ENCODE peak calls at places on chromosome 16, in eight cellular contexts. Z is nephron progenitor cell; M is PC-3; X is fibroblast of the aortic adventitia; N is effector memory CD8-positive, alpha-beta T cell; F is activated gamma-delta T cell; A is stimulated activated CD4-positive, alpha-beta T cell treated with anti-CD3 and anti-CD28 coated beads, Interleukin-15, amount 100 ng/mL, for 1 hour; Q is GM10248. B is an unnamed sample.

GRCh38 chr16:82088483-82088882 is 53.4 kb downstream of the HSD17B2 start:
- DNase-seq in A (no peak), F (no peak), X (no peak), Z (no peak), M (no peak), N (no peak), Q (no peak), B (no peak)

GRCh38 chr16:26667271-26667703 is 399.4 kb upstream of the C16orf82 start:
- DNase-seq in X (no peak), N (no peak), M (no peak), F (no peak), A (no peak), Z (peak), Q (no peak), B (no peak)

GRCh38 chr16:3306078-3306477 is 781 bp downstream of the ZNF75A start:
- DNase-seq in F (no peak), N (no peak), X (no peak), M (no peak), A (no peak), Z (no peak), Q (no peak), B (no peak)

GRCh38 chr16:77330332-77331043 is 104.3 kb downstream of the ADAMTS18 start:
- DNase-seq in X (no peak), Q (no peak), A (no peak), N (no peak), F (no peak), Z (no peak), M (no peak), B (no peak)

GRCh38 chr16:66927918-66928649 is 2.7 kb upstream of the RRAD start:
- DNase-seq in Z (no peak), A (no peak), F (no peak), X (no peak), M (no peak), N (no peak), Q (no peak), B (no peak)

GRCh38 chr16:83040174-83040573 is 413.4 kb downstream of the CDH13 start:
- DNase-seq in M (no peak), F (no peak), A (no peak), N (no peak), Q (no peak), Z (no peak), X (no peak), B (no peak)

GRCh38 chr16:593406-593805 is 3.5 kb downstream of the RAB40C start:
- DNase-seq in Z (no peak), Q (no peak), M (peak), A (no peak), X (no peak), F (no peak), N (no peak), B (no peak)

GRCh38 chr16:79677799-79678525 is 77.4 kb upstream of the MAF start:
- DNase-seq in M (no peak), A (no peak), F (no peak), N (no peak), Q (no peak), Z (no peak), X (no peak), B (no peak)

GRCh38 chr16:78695371-78695770 is 595.9 kb downstream of the WWOX start:
- DNase-seq in M (no peak), Z (no peak), Q (no peak), N (no peak), A (no peak), F (no peak), X (no peak), B (no peak)

GRCh38 chr16:17358846-17359245 is 111.9 kb downstream of the XYLT1 start:
- DNase-seq in F (no peak), A (no peak), Q (no peak), X (peak), M (no peak), N (no peak), Z (no peak), B (no peak)

GRCh38 chr16:4506450-4506849 is 30.3 kb downstream of the HMOX2 start:
- DNase-seq in Q (peak), A (no peak), F (no peak), X (peak), M (peak), Z (peak), N (peak), B (peak)

GRCh38 chr16:72198021-72198420 is 26.1 kb upstream of the PMFBP1 start:
- DNase-seq in A (no peak), N (no peak), M (no peak), F (no peak), Q (no peak), Z (peak), X (peak), B (no peak)

GRCh38 chr16:15427648-15428239 is 6.6 kb upstream of the BMERB1 start:
- DNase-seq in Q (peak), N (peak), F (no peak), A (peak), M (peak), X (peak), Z (no peak), B (peak)

GRCh38 chr16:75550211-75550662 is 5.8 kb downstream of the TMEM231 start:
- DNase-seq in Z (no peak), M (peak), Q (peak), F (no peak), A (no peak), N (no peak), X (peak), B (no peak)

GRCh38 chr16:15509593-15510520 is 75.5 kb downstream of the BMERB1 start:
- DNase-seq in Q (no peak), M (no peak), X (peak), A (no peak), F (no peak), Z (no peak), N (no peak), B (no peak)

GRCh38 chr16:81708459-81709368 is 70.4 kb upstream of the PLCG2 start:
- DNase-seq in Q (no peak), Z (no peak), X (no peak), M (no peak), F (no peak), N (no peak), A (no peak), B (no peak)

GRCh38 chr16:84786605-84787302 is 33.0 kb upstream of the CRISPLD2 start:
- DNase-seq in Q (no peak), X (no peak), A (no peak), N (no peak), F (no peak), M (no peak), Z (no peak), B (no peak)

GRCh38 chr16:73304008-73304814 is 256.3 kb upstream of the ZFHX3 start:
- DNase-seq in M (no peak), A (no peak), X (no peak), F (no peak), Q (no peak), N (no peak), Z (peak), B (no peak)

GRCh38 chr16:74100405-74101316 is 196.0 kb upstream of the PSMD7 start:
- DNase-seq in Q (no peak), A (no peak), Z (no peak), X (no peak), F (no peak), N (no peak), M (no peak), B (no peak)

GRCh38 chr16:733382-734207 is 6.7 kb downstream of the HAGHL start:
- DNase-seq in X (no peak), F (no peak), N (no peak), A (peak), M (no peak), Q (no peak), Z (peak), B (no peak)

GRCh38 chr16:20216818-20217217 is 110.5 kb downstream of the GP2 start:
- DNase-seq in A (no peak), Q (no peak), N (no peak), M (no peak), Z (no peak), X (no peak), F (no peak), B (no peak)

GRCh38 chr16:67389911-67390815 is 3.1 kb downstream of the TPPP3 start:
- DNase-seq in X (no peak), Q (no peak), N (no peak), Z (no peak), A (no peak), M (no peak), F (no peak), B (no peak)

GRCh38 chr16:13186813-13187212 is 285.4 kb downstream of the SHISA9 start:
- DNase-seq in X (no peak), M (no peak), Z (no peak), A (no peak), F (no peak), N (no peak), Q (no peak), B (no peak)

GRCh38 chr16:85205747-85206471 is 93.6 kb upstream of the CIBAR2 start:
- DNase-seq in X (peak), A (no peak), F (no peak), N (no peak), M (no peak), Q (no peak), Z (no peak), B (no peak)

GRCh38 chr16:84930298-84931106 is 80.8 kb downstream of the ZDHHC7 start:
- DNase-seq in N (no peak), F (no peak), Z (no peak), X (no peak), A (no peak), Q (no peak), M (no peak), B (no peak)

GRCh38 chr16:81997738-81998137 is 13.5 kb downstream of the SDR42E1 start:
- DNase-seq in M (peak), N (no peak), Q (no peak), F (no peak), Z (no peak), A (no peak), X (peak), B (no peak)

GRCh38 chr16:11101283-11101682 is 154.7 kb downstream of the SOCS1 start:
- DNase-seq in Q (no peak), Z (no peak), X (no peak), N (no peak), A (no peak), F (no peak), M (no peak), B (no peak)

GRCh38 chr16:77457046-77457445 is 22.2 kb upstream of the ADAMTS18 start:
- DNase-seq in N (no peak), M (no peak), A (no peak), X (no peak), Z (no peak), F (no peak), Q (no peak), B (no peak)

GRCh38 chr16:4415538-4416199 is 727 bp downstream of the CORO7 start:
- DNase-seq in F (peak), Q (no peak), X (no peak), A (peak), M (peak), N (peak), Z (peak), B (no peak)

GRCh38 chr16:77169650-77170236 is 21.2 kb upstream of the MON1B start:
- DNase-seq in Q (peak), A (no peak), Z (peak), F (no peak), M (peak), N (peak), X (peak), B (no peak)

GRCh38 chr16:9082422-9082821 is 9.0 kb upstream of the HAPSTR1 start:
- DNase-seq in X (no peak), F (peak), Q (no peak), Z (no peak), N (peak), M (no peak), A (no peak), B (no peak)

GRCh38 chr16:86300746-86301480 is 209.4 kb upstream of the FOXF1 start:
- DNase-seq in Q (no peak), X (no peak), Z (no peak), N (no peak), M (no peak), F (no peak), A (no peak), B (no peak)

GRCh38 chr16:88977028-88977844 is at the start of gene CBFA2T3:
- DNase-seq in A (no peak), Q (peak), M (no peak), X (no peak), N (no peak), F (no peak), Z (peak), B (no peak)

GRCh38 chr16:58503166-58503862 is 3.4 kb downstream of the NDRG4 start:
- DNase-seq in M (no peak), Z (no peak), F (no peak), N (no peak), A (no peak), Q (no peak), X (no peak), B (no peak)

GRCh38 chr16:22675745-22676540 is 138.0 kb upstream of the HS3ST2 start:
- DNase-seq in Q (no peak), M (no peak), F (no peak), A (no peak), N (no peak), X (no peak), Z (no peak), B (no peak)

GRCh38 chr16:67013823-67014640 is 14.9 kb upstream of the CBFB start:
- DNase-seq in Q (peak), Z (peak), X (peak), M (peak), A (peak), F (peak), N (peak), B (peak)

GRCh38 chr16:81493755-81494433 is 49.3 kb downstream of the CMIP start:
- DNase-seq in A (peak), Z (no peak), Q (no peak), N (no peak), F (no peak), M (peak), X (peak), B (no peak)

GRCh38 chr16:71467810-71468209 is 5.8 kb upstream of the ZNF23 start:
- DNase-seq in Z (peak), N (peak), A (no peak), Q (peak), X (peak), M (peak), F (no peak), B (peak)

GRCh38 chr16:1512174-1512573 is 19.0 kb downstream of the TELO2 start:
- DNase-seq in F (no peak), M (no peak), A (no peak), Q (no peak), Z (no peak), X (no peak), N (no peak), B (no peak)

B was measured in stimulated activated CD8-positive, alpha-beta memory T cell treated with anti-CD3 and anti-CD28 coated beads, Interleukin-15, amount 100 ng/mL, for 1 hour.